ENCODE peak calls at places on chromosomes 16 and 17, in eight cellular contexts. S is stimulated activated CD8-positive, alpha-beta memory T cell treated with anti-CD3 and anti-CD28 coated beads, Interleukin-7, amount 100 ng/mL, for 1 hour; B is activated effector memory CD4-positive, alpha-beta T cell treated with anti-CD3 and anti-CD28 coated beads, Interleukin-2, amount 50 U/mL, for 16 hours; N is H54; C is AG04450; F is endothelial cell; V is Peyer's patch; J is GM23338. M is an unnamed sample.

GRCh38 chr16:81511371-81511770 is 66.8 kb downstream of the CMIP start:
- DNase-seq in N (no peak), S (no peak), F (no peak), V (no peak), J (no peak), B (no peak), C (peak; percentile 38), M (no peak)

GRCh38 chr17:39607851-39608130 is at the start of gene NEUROD2:
- DNase-seq in J (no peak), F (no peak), V (no peak), C (no peak), N (no peak), B (no peak), S (no peak), M (peak; percentile 68)

GRCh38 chr16:31196324-31197088 is 6.1 kb downstream of the PYCARD start:
- DNase-seq in C (no peak), V (no peak), J (no peak), S (no peak), B (no peak), N (no peak), F (no peak), M (no peak)

GRCh38 chr16:15993946-15994665 is 44.7 kb downstream of the ABCC1 start:
- DNase-seq in C (no peak), F (no peak), J (no peak), N (no peak), S (no peak), V (no peak), B (no peak), M (no peak)

GRCh38 chr16:6643083-6643686 is 689.5 kb upstream of the RBFOX1 start:
- DNase-seq in C (peak; percentile 1), V (no peak), B (peak; percentile 68), F (peak; percentile 66), N (no peak), S (peak; percentile 12), J (peak; percentile 68), M (peak; percentile 73)

GRCh38 chr17:1577657-1578428 is 15.3 kb upstream of the PITPNA start:
- DNase-seq in S (no peak), V (no peak), J (no peak), N (no peak), B (no peak), C (no peak), F (no peak), M (no peak)

GRCh38 chr16:67185003-67185865 is 1.5 kb upstream of the MATCAP1 start:
- DNase-seq in V (peak; percentile 93), J (peak; percentile 98), F (peak; percentile 99), S (peak; percentile 76), N (peak; percentile 81), B (peak; percentile 94), C (peak; percentile 79), M (peak; percentile 89)

GRCh38 chr16:11734025-11734652 is 8.5 kb downstream of the TXNDC11 start:
- DNase-seq in F (no peak), S (no peak), B (no peak), N (no peak), V (no peak), C (no peak), J (no peak), M (no peak)

GRCh38 chr16:75264999-75265910 is 13.8 kb upstream of the BCAR1 start:
- DNase-seq in B (no peak), N (no peak), V (peak; percentile 81), F (peak; percentile 58), S (no peak), C (no peak), J (peak; percentile 46), M (peak; percentile 31)

GRCh38 chr16:988465-989353 is 7.1 kb downstream of the SOX8 start:
- DNase-seq in B (no peak), F (no peak), V (no peak), S (no peak), J (no peak), C (no peak), N (no peak), M (no peak)

GRCh38 chr16:57753448-57754353 is 18.1 kb downstream of the KATNB1 start:
- DNase-seq in S (no peak), V (no peak), C (no peak), J (no peak), N (no peak), B (peak; percentile 39), F (no peak), M (no peak)

GRCh38 chr16:200388-200787 is 20.1 kb downstream of the HBQ1 start:
- DNase-seq in F (no peak), S (no peak), J (no peak), C (no peak), V (no peak), B (no peak), N (no peak), M (no peak)

GRCh38 chr17:40168262-40168832 is 8.9 kb upstream of the RAPGEFL1 start:
- DNase-seq in F (no peak), C (peak; percentile 41), B (peak; percentile 68), N (peak; percentile 74), S (no peak), V (no peak), J (peak; percentile 92), M (peak; percentile 72)

GRCh38 chr16:84349852-84350565 is 18.3 kb upstream of the ATP2C2 start:
- DNase-seq in B (no peak), F (no peak), J (no peak), N (no peak), C (no peak), V (peak; percentile 71), S (no peak), M (no peak)

GRCh38 chr16:81808933-81809480 is 29.9 kb downstream of the PLCG2 start:
- DNase-seq in N (no peak), F (no peak), J (no peak), V (no peak), C (no peak), S (no peak), B (no peak), M (no peak)

GRCh38 chr16:7246578-7246977 is 86.1 kb upstream of the RBFOX1 start:
- DNase-seq in B (no peak), V (no peak), F (no peak), S (no peak), C (no peak), N (no peak), J (peak; percentile 21), M (no peak)

GRCh38 chr17:54903375-54903774 is 2.7 kb downstream of the TOM1L1 start:
- DNase-seq in J (no peak), F (no peak), V (peak; percentile 65), C (no peak), N (no peak), B (no peak), S (no peak), M (peak; percentile 35)

GRCh38 chr17:73160980-73161630 is 3.7 kb upstream of the SSTR2 start:
- DNase-seq in J (no peak), V (no peak), C (no peak), N (no peak), B (no peak), F (no peak), S (no peak), M (no peak)

M was measured in NCI-H82.